ENCODE peak calls at places on chromosomes 3 and 15, in six cellular contexts. One of them, this sample, is unnamed.

GRCh38 chr15:78035319-78035718 is 42.2 kb downstream of the TBC1D2B start:
- DNase-seq in SK-N-SH: no peak
- DNase-seq in sigmoid colon: no peak
- DNase-seq in tibial nerve: no peak
- DNase-seq in stomach: peak; percentile 51
- DNase-seq in esophagus muscularis mucosa: no peak
- DNase-seq in this sample: no peak

GRCh38 chr3:195094211-195094921 is 176.6 kb downstream of the XXYLT1 start:
- DNase-seq in sigmoid colon: no peak
- DNase-seq in SK-N-SH: no peak
- DNase-seq in esophagus muscularis mucosa: no peak
- DNase-seq in tibial nerve: no peak
- DNase-seq in stomach: no peak
- DNase-seq in this sample: peak; percentile 53

GRCh38 chr15:69027976-69028518 is 13.6 kb downstream of the NOX5 start:
- DNase-seq in SK-N-SH: no peak
- DNase-seq in esophagus muscularis mucosa: peak; percentile 79
- DNase-seq in sigmoid colon: no peak
- DNase-seq in tibial nerve: no peak
- DNase-seq in stomach: no peak
- DNase-seq in this sample: no peak

GRCh38 chr3:10371167-10371566 is 50.3 kb upstream of the SEC13 start:
- DNase-seq in SK-N-SH: no peak
- DNase-seq in esophagus muscularis mucosa: no peak
- DNase-seq in sigmoid colon: no peak
- DNase-seq in stomach: no peak
- DNase-seq in tibial nerve: no peak
- DNase-seq in this sample: no peak

GRCh38 chr15:92117301-92117731 is 263.8 kb downstream of the SLCO3A1 start:
- DNase-seq in esophagus muscularis mucosa: no peak
- DNase-seq in sigmoid colon: no peak
- DNase-seq in tibial nerve: no peak
- DNase-seq in SK-N-SH: no peak
- DNase-seq in stomach: peak; percentile 33
- DNase-seq in this sample: no peak

GRCh38 chr3:169090559-169090958 is 573.0 kb downstream of the MECOM start:
- DNase-seq in esophagus muscularis mucosa: no peak
- DNase-seq in stomach: no peak
- DNase-seq in SK-N-SH: no peak
- DNase-seq in sigmoid colon: no peak
- DNase-seq in tibial nerve: no peak
- DNase-seq in this sample: no peak

GRCh38 chr15:52349062-52349700 is 53.6 kb upstream of the MYO5C start:
- DNase-seq in esophagus muscularis mucosa: no peak
- DNase-seq in tibial nerve: no peak
- DNase-seq in sigmoid colon: no peak
- DNase-seq in SK-N-SH: no peak
- DNase-seq in stomach: no peak
- DNase-seq in this sample: no peak

GRCh38 chr3:194296832-194297666 is 54.1 kb downstream of the CPN2 start:
- DNase-seq in SK-N-SH: no peak
- DNase-seq in tibial nerve: no peak
- DNase-seq in esophagus muscularis mucosa: no peak
- DNase-seq in stomach: no peak
- DNase-seq in sigmoid colon: peak; percentile 68
- DNase-seq in this sample: peak; percentile 32

GRCh38 chr15:89827821-89828220 is 13.2 kb upstream of the ANPEP start:
- DNase-seq in esophagus muscularis mucosa: no peak
- DNase-seq in tibial nerve: no peak
- DNase-seq in SK-N-SH: no peak
- DNase-seq in sigmoid colon: no peak
- DNase-seq in stomach: peak; percentile 55
- DNase-seq in this sample: peak; percentile 39

GRCh38 chr3:23442598-23443383 is 239.7 kb downstream of the UBE2E2 start:
- DNase-seq in stomach: no peak
- DNase-seq in esophagus muscularis mucosa: no peak
- DNase-seq in SK-N-SH: peak; percentile 17
- DNase-seq in tibial nerve: no peak
- DNase-seq in sigmoid colon: no peak
- DNase-seq in this sample: no peak

GRCh38 chr3:40741729-40742128 is 217.0 kb downstream of the ZNF621 start:
- DNase-seq in stomach: no peak
- DNase-seq in esophagus muscularis mucosa: no peak
- DNase-seq in tibial nerve: no peak
- DNase-seq in SK-N-SH: no peak
- DNase-seq in sigmoid colon: peak; percentile 82
- DNase-seq in this sample: no peak

GRCh38 chr3:66572938-66573710 is 72.3 kb upstream of the LRIG1 start:
- DNase-seq in SK-N-SH: peak; percentile 20
- DNase-seq in sigmoid colon: no peak
- DNase-seq in esophagus muscularis mucosa: no peak
- DNase-seq in tibial nerve: no peak
- DNase-seq in stomach: no peak
- DNase-seq in this sample: no peak

GRCh38 chr3:134517796-134518195 is 31.9 kb downstream of the CEP63 start:
- DNase-seq in SK-N-SH: no peak
- DNase-seq in stomach: no peak
- DNase-seq in tibial nerve: no peak
- DNase-seq in sigmoid colon: no peak
- DNase-seq in esophagus muscularis mucosa: no peak
- DNase-seq in this sample: no peak

GRCh38 chr3:2579206-2579605 is 480.5 kb downstream of the CNTN4 start:
- DNase-seq in stomach: no peak
- DNase-seq in esophagus muscularis mucosa: no peak
- DNase-seq in sigmoid colon: no peak
- DNase-seq in tibial nerve: no peak
- DNase-seq in SK-N-SH: peak; percentile 29
- DNase-seq in this sample: peak; percentile 14

GRCh38 chr3:105528956-105529355 is 162.2 kb downstream of the ALCAM start:
- DNase-seq in stomach: no peak
- DNase-seq in esophagus muscularis mucosa: no peak
- DNase-seq in sigmoid colon: no peak
- DNase-seq in SK-N-SH: no peak
- DNase-seq in tibial nerve: no peak
- DNase-seq in this sample: no peak

GRCh38 chr15:36644156-36644896 is 64.9 kb downstream of the CDIN1 start:
- DNase-seq in sigmoid colon: no peak
- DNase-seq in esophagus muscularis mucosa: no peak
- DNase-seq in SK-N-SH: no peak
- DNase-seq in tibial nerve: no peak
- DNase-seq in stomach: no peak
- DNase-seq in this sample: no peak

GRCh38 chr3:31704651-31705179 is 172.0 kb downstream of the STT3B start:
- DNase-seq in sigmoid colon: no peak
- DNase-seq in SK-N-SH: peak; percentile 38
- DNase-seq in esophagus muscularis mucosa: no peak
- DNase-seq in tibial nerve: no peak
- DNase-seq in stomach: peak; percentile 82
- DNase-seq in this sample: peak; percentile 66

GRCh38 chr3:100875239-100875638 is 118.0 kb downstream of the ABI3BP start:
- DNase-seq in SK-N-SH: peak; percentile 4
- DNase-seq in esophagus muscularis mucosa: no peak
- DNase-seq in stomach: peak; percentile 84
- DNase-seq in tibial nerve: no peak
- DNase-seq in sigmoid colon: no peak
- DNase-seq in this sample: peak; percentile 60

GRCh38 chr3:49781415-49782199 is 4.7 kb downstream of the IP6K1 start:
- DNase-seq in stomach: no peak
- DNase-seq in tibial nerve: no peak
- DNase-seq in SK-N-SH: no peak
- DNase-seq in esophagus muscularis mucosa: no peak
- DNase-seq in sigmoid colon: peak; percentile 26
- DNase-seq in this sample: no peak

GRCh38 chr3:98333989-98334606 is 19.6 kb upstream of the OR5K4 start:
- DNase-seq in esophagus muscularis mucosa: no peak
- DNase-seq in SK-N-SH: no peak
- DNase-seq in tibial nerve: no peak
- DNase-seq in stomach: no peak
- DNase-seq in sigmoid colon: no peak
- DNase-seq in this sample: no peak

GRCh38 chr3:74651239-74651638 is 36.8 kb upstream of the CNTN3 start:
- DNase-seq in sigmoid colon: no peak
- DNase-seq in SK-N-SH: no peak
- DNase-seq in tibial nerve: no peak
- DNase-seq in esophagus muscularis mucosa: no peak
- DNase-seq in stomach: no peak
- DNase-seq in this sample: no peak

GRCh38 chr3:52112056-52112455 is 42.2 kb downstream of the POC1A start:
- DNase-seq in stomach: no peak
- DNase-seq in esophagus muscularis mucosa: no peak
- DNase-seq in sigmoid colon: peak; percentile 42
- DNase-seq in tibial nerve: no peak
- DNase-seq in SK-N-SH: no peak
- DNase-seq in this sample: no peak

GRCh38 chr3:52106951-52107611 is 47.1 kb downstream of the POC1A start:
- DNase-seq in SK-N-SH: no peak
- DNase-seq in stomach: no peak
- DNase-seq in tibial nerve: no peak
- DNase-seq in sigmoid colon: peak; percentile 27
- DNase-seq in esophagus muscularis mucosa: no peak
- DNase-seq in this sample: no peak

GRCh38 chr3:52110502-52110901 is 43.7 kb downstream of the POC1A start:
- DNase-seq in SK-N-SH: no peak
- DNase-seq in tibial nerve: no peak
- DNase-seq in esophagus muscularis mucosa: no peak
- DNase-seq in sigmoid colon: no peak
- DNase-seq in stomach: no peak
- DNase-seq in this sample: no peak

GRCh38 chr3:52109556-52110380 is 44.5 kb downstream of the POC1A start:
- DNase-seq in stomach: no peak
- DNase-seq in esophagus muscularis mucosa: no peak
- DNase-seq in tibial nerve: no peak
- DNase-seq in SK-N-SH: peak; percentile 69
- DNase-seq in sigmoid colon: peak; percentile 32
- DNase-seq in this sample: no peak

GRCh38 chr3:52108302-52109232 is 45.7 kb downstream of the POC1A start:
- DNase-seq in sigmoid colon: peak; percentile 64
- DNase-seq in stomach: no peak
- DNase-seq in esophagus muscularis mucosa: no peak
- DNase-seq in SK-N-SH: peak; percentile 75
- DNase-seq in tibial nerve: no peak
- DNase-seq in this sample: no peak
- TF ChIP-seq EP300 in sigmoid colon: no peak
- TF ChIP-seq EP300 in stomach: no peak
- TF ChIP-seq EP300 in esophagus muscularis mucosa: no peak
- TF ChIP-seq EP300 in SK-N-SH: no peak
- TF ChIP-seq EP300 in tibial nerve: no peak
- TF ChIP-seq EP300 in this sample: no peak

DNA sequence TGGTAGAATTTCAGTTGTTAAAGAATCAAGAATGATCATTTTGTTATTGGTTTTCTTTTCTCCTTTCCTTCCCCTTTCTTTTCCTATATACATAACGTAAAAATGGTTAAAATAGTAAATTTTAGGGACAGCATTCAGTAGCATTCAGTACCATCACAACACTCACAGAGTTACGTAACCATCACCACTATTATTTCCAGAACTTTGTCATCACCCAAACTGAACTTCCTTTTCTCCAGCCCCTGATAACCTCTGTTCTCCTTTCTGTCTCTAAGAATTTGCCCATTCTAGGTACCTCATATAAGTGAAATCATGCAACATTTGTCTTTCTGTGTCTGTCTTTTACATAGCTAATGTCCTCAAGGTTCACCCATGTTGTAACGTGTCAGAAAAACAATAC is 165.4 kb downstream of the AKAP13 start:
- DNase-seq in esophagus muscularis mucosa: no peak
- DNase-seq in stomach: no peak
- DNase-seq in tibial nerve: no peak
- DNase-seq in sigmoid colon: no peak
- DNase-seq in SK-N-SH: no peak
- DNase-seq in this sample: no peak
- H3K4me3 ChIP-seq in esophagus muscularis mucosa: no peak overlapping the region
- H3K4me3 ChIP-seq in stomach: no peak overlapping the region
- H3K4me3 ChIP-seq in tibial nerve: peak overlapping the region; percentile 12
- H3K4me3 ChIP-seq in sigmoid colon: no peak overlapping the region
- H3K4me3 ChIP-seq in SK-N-SH: no peak overlapping the region
- H3K4me3 ChIP-seq in this sample: no peak overlapping the region

DNA sequence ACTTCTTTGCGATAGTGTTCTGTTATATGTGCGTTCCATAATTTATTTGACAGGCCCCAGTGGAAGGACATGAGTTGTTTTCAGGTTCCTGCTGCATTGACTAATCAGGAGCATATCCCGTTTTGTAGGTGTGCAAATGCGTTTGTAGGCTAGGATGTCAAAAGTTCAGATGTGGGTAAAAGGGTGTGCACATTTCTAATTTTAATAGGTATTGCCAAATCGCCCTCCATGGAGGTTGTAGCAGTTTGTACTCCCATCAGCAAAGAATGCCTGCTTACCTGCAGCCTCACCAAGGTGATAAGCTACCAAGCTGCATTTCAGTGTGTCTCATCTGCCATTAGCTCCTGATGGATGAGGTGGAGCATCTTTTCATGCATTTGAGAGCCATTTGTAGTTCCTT is 36.3 kb downstream of the KLF13 start:
- DNase-seq in stomach: no peak
- DNase-seq in SK-N-SH: no peak
- DNase-seq in tibial nerve: no peak
- DNase-seq in sigmoid colon: no peak
- DNase-seq in esophagus muscularis mucosa: no peak
- DNase-seq in this sample: no peak
- H3K4me1 ChIP-seq in stomach: peaks cover 98% of the 10 kb centered on the region
- H3K4me1 ChIP-seq in SK-N-SH: no peaks in the 10 kb centered on the region
- H3K4me1 ChIP-seq in tibial nerve: peaks cover 93% of the 10 kb centered on the region
- H3K4me1 ChIP-seq in sigmoid colon: peaks cover 82% of the 10 kb centered on the region
- H3K4me1 ChIP-seq in esophagus muscularis mucosa: peaks cover 99% of the 10 kb centered on the region
- H3K4me1 ChIP-seq in this sample: peaks cover 95% of the 10 kb centered on the region

GRCh38 chr3:71152039-71152891 is 431.3 kb downstream of the FOXP1 start:
- DNase-seq in sigmoid colon: no peak
- DNase-seq in tibial nerve: no peak
- DNase-seq in SK-N-SH: no peak
- DNase-seq in stomach: no peak
- DNase-seq in esophagus muscularis mucosa: no peak
- DNase-seq in this sample: no peak

GRCh38 chr3:71150293-71150954 is 433.1 kb downstream of the FOXP1 start:
- DNase-seq in stomach: no peak
- DNase-seq in sigmoid colon: no peak
- DNase-seq in tibial nerve: no peak
- DNase-seq in esophagus muscularis mucosa: no peak
- DNase-seq in SK-N-SH: no peak
- DNase-seq in this sample: no peak

GRCh38 chr3:71153753-71154152 is 429.8 kb downstream of the FOXP1 start:
- DNase-seq in stomach: no peak
- DNase-seq in esophagus muscularis mucosa: no peak
- DNase-seq in sigmoid colon: no peak
- DNase-seq in tibial nerve: no peak
- DNase-seq in SK-N-SH: no peak
- DNase-seq in this sample: no peak

GRCh38 chr3:71154846-71155245 is 428.7 kb downstream of the FOXP1 start:
- DNase-seq in esophagus muscularis mucosa: no peak
- DNase-seq in stomach: no peak
- DNase-seq in SK-N-SH: no peak
- DNase-seq in sigmoid colon: no peak
- DNase-seq in tibial nerve: no peak
- DNase-seq in this sample: no peak

DNA sequence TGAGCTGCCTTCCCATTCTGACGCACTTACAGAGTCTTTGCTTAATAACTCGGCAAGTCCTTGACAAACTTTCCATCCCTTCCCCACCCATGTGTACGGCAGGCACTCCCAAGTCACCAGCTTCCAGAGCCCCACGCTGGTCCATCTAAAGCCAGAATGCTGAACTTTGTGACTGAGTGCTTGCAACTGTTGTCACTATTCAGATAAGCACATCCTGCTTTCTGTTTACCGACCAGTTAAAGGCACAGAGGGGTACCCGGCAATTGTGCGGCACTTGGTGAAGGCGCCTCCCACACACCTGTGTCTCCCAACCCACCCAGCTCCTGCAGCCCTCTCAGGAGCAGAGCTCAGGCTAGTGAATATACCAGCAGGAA is 430.6 kb downstream of the FOXP1 start:
- DNase-seq in esophagus muscularis mucosa: no peak
- DNase-seq in SK-N-SH: no peak
- DNase-seq in tibial nerve: no peak
- DNase-seq in sigmoid colon: no peak
- DNase-seq in stomach: peak; percentile 67
- DNase-seq in this sample: peak; percentile 75
- TF ChIP-seq EP300 in esophagus muscularis mucosa: no peak
- TF ChIP-seq EP300 in SK-N-SH: no peak
- TF ChIP-seq EP300 in tibial nerve: no peak
- TF ChIP-seq EP300 in sigmoid colon: no peak
- TF ChIP-seq EP300 in stomach: no peak
- TF ChIP-seq EP300 in this sample: no peak

This sample was measured in transverse colon.